ENCODE peak calls at places on chromosomes 3 and 15, in six cellular contexts. One of them, this sample, is unnamed.

GRCh38 chr3:56879453-56880224 is 77.9 kb upstream of the ARHGEF3 start:
- DNase-seq in foreskin fibroblast: peak; percentile 17
- DNase-seq in lower lobe of right lung: no peak
- DNase-seq in stomach: no peak
- DNase-seq in left ventricle myocardium inferior: no peak
- DNase-seq in coronary artery: peak; percentile 2
- DNase-seq in this sample: peak; percentile 74

GRCh38 chr3:71226565-71227281 is 356.8 kb downstream of the FOXP1 start:
- DNase-seq in foreskin fibroblast: no peak
- DNase-seq in lower lobe of right lung: peak; percentile 50
- DNase-seq in stomach: no peak
- DNase-seq in left ventricle myocardium inferior: peak; percentile 59
- DNase-seq in coronary artery: no peak
- DNase-seq in this sample: peak; percentile 27

GRCh38 chr3:81339040-81339845 is 422.2 kb downstream of the GBE1 start:
- DNase-seq in foreskin fibroblast: no peak
- DNase-seq in lower lobe of right lung: no peak
- DNase-seq in stomach: no peak
- DNase-seq in left ventricle myocardium inferior: no peak
- DNase-seq in coronary artery: no peak
- DNase-seq in this sample: peak; percentile 25

GRCh38 chr15:40336129-40337122 is 4.3 kb downstream of the CCDC9B start:
- DNase-seq in foreskin fibroblast: no peak
- DNase-seq in lower lobe of right lung: no peak
- DNase-seq in stomach: no peak
- DNase-seq in left ventricle myocardium inferior: no peak
- DNase-seq in coronary artery: no peak
- DNase-seq in this sample: no peak

GRCh38 chr3:48678056-48678455 is 7.7 kb downstream of the NCKIPSD start:
- DNase-seq in foreskin fibroblast: peak; percentile 51
- DNase-seq in lower lobe of right lung: no peak
- DNase-seq in stomach: no peak
- DNase-seq in left ventricle myocardium inferior: no peak
- DNase-seq in coronary artery: no peak
- DNase-seq in this sample: peak; percentile 15

GRCh38 chr3:33826688-33827087 is 28.3 kb downstream of the PDCD6IP start:
- DNase-seq in foreskin fibroblast: peak; percentile 65
- DNase-seq in lower lobe of right lung: no peak
- DNase-seq in stomach: no peak
- DNase-seq in left ventricle myocardium inferior: no peak
- DNase-seq in coronary artery: no peak
- DNase-seq in this sample: peak; percentile 69

GRCh38 chr3:190319660-190320059 is 2.6 kb downstream of the CLDN1 start:
- DNase-seq in foreskin fibroblast: no peak
- DNase-seq in lower lobe of right lung: no peak
- DNase-seq in stomach: no peak
- DNase-seq in left ventricle myocardium inferior: no peak
- DNase-seq in coronary artery: no peak
- DNase-seq in this sample: no peak

GRCh38 chr15:92749172-92749571 is 93.6 kb upstream of the FAM174B start:
- DNase-seq in foreskin fibroblast: no peak
- DNase-seq in lower lobe of right lung: no peak
- DNase-seq in stomach: no peak
- DNase-seq in left ventricle myocardium inferior: no peak
- DNase-seq in coronary artery: no peak
- DNase-seq in this sample: no peak

GRCh38 chr15:60989696-60990095 is 239.4 kb downstream of the RORA start:
- DNase-seq in foreskin fibroblast: no peak
- DNase-seq in lower lobe of right lung: no peak
- DNase-seq in stomach: no peak
- DNase-seq in left ventricle myocardium inferior: no peak
- DNase-seq in coronary artery: no peak
- DNase-seq in this sample: no peak

GRCh38 chr15:79373728-79374127 is 58.4 kb upstream of the MINAR1 start:
- DNase-seq in foreskin fibroblast: no peak
- DNase-seq in lower lobe of right lung: no peak
- DNase-seq in stomach: no peak
- DNase-seq in left ventricle myocardium inferior: no peak
- DNase-seq in coronary artery: no peak
- DNase-seq in this sample: no peak

GRCh38 chr3:130517541-130517940 is 564 bp downstream of the COL6A6 start:
- DNase-seq in foreskin fibroblast: no peak
- DNase-seq in lower lobe of right lung: no peak
- DNase-seq in stomach: no peak
- DNase-seq in left ventricle myocardium inferior: no peak
- DNase-seq in coronary artery: no peak
- DNase-seq in this sample: peak; percentile 57

GRCh38 chr3:166810741-166811445 is 569.2 kb downstream of the ZBBX start:
- DNase-seq in foreskin fibroblast: no peak
- DNase-seq in lower lobe of right lung: no peak
- DNase-seq in stomach: no peak
- DNase-seq in left ventricle myocardium inferior: no peak
- DNase-seq in coronary artery: no peak
- DNase-seq in this sample: no peak

GRCh38 chr15:25869696-25870095 is 6.6 kb upstream of the ATP10A start:
- DNase-seq in foreskin fibroblast: no peak
- DNase-seq in lower lobe of right lung: no peak
- DNase-seq in stomach: no peak
- DNase-seq in left ventricle myocardium inferior: no peak
- DNase-seq in coronary artery: no peak
- DNase-seq in this sample: no peak

GRCh38 chr15:26807517-26808427 is 34.9 kb upstream of the GABRB3 start:
- DNase-seq in foreskin fibroblast: no peak
- DNase-seq in lower lobe of right lung: no peak
- DNase-seq in stomach: no peak
- DNase-seq in left ventricle myocardium inferior: no peak
- DNase-seq in coronary artery: no peak
- DNase-seq in this sample: no peak

GRCh38 chr3:184428561-184429175 is 48.8 kb downstream of the CHRD start:
- DNase-seq in foreskin fibroblast: no peak
- DNase-seq in lower lobe of right lung: no peak
- DNase-seq in stomach: no peak
- DNase-seq in left ventricle myocardium inferior: no peak
- DNase-seq in coronary artery: no peak
- DNase-seq in this sample: peak; percentile 75

GRCh38 chr15:70196314-70197291 is 98.9 kb upstream of the TLE3 start:
- DNase-seq in foreskin fibroblast: no peak
- DNase-seq in lower lobe of right lung: peak; percentile 57
- DNase-seq in stomach: peak; percentile 34
- DNase-seq in left ventricle myocardium inferior: no peak
- DNase-seq in coronary artery: no peak
- DNase-seq in this sample: peak; percentile 18
- H3K4me3 ChIP-seq in foreskin fibroblast: no peak overlapping the region
- H3K4me3 ChIP-seq in lower lobe of right lung: no peak overlapping the region
- H3K4me3 ChIP-seq in stomach: no peak overlapping the region
- H3K4me3 ChIP-seq in left ventricle myocardium inferior: no peak overlapping the region
- H3K4me3 ChIP-seq in coronary artery: no peak overlapping the region
- H3K4me3 ChIP-seq in this sample: no peak overlapping the region

DNA sequence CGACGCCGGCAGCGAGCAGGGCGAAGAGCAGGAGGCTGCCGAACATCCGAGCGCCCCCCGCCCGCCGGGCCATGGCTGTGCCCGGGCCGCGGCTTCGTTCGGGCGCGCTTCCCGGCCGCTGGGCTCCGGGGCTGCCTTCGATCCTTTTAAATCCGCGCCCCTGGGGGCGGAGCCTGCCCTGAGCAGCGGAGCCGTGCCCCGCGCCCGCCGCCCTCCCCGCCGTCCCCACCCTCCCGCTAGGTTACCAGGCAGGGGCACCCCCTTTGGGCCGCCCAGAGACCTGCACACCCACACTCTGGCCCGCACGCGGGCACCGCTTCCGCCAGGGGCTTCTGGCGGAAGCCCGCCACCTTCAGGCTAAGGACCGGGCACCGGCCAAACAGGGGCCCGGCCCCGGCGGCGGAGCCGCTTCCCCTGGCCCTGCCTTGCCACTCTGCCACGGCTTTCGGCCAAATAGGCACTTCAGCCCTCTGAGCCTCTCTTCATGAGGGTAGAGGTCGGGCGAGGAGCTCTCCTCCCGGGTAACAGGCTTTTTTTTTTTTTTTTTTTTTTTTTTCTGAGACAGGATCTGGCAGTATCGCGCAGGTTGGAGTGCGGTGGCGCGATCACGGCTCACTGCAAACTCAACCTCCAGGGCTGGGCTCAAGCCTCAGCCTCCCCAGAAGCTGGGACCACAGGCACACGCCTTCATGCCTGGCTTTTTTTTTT is at the start of gene NMB:
- DNase-seq in foreskin fibroblast: peak; percentile 76
- DNase-seq in lower lobe of right lung: peak; percentile 89
- DNase-seq in stomach: peak; percentile 82
- DNase-seq in left ventricle myocardium inferior: peak; percentile 74
- DNase-seq in coronary artery: peak; percentile 88
- DNase-seq in this sample: peak; percentile 53
- TF ChIP-seq CTCF in foreskin fibroblast: peak; percentile 78
- TF ChIP-seq CTCF in lower lobe of right lung: peak; percentile 56
- TF ChIP-seq CTCF in stomach: no peak
- TF ChIP-seq CTCF in left ventricle myocardium inferior: peak; percentile 64
- TF ChIP-seq CTCF in coronary artery: peak; percentile 46
- TF ChIP-seq CTCF in this sample: peak; percentile 67

GRCh38 chr3:134375542-134376384 is 1.5 kb upstream of the AMOTL2 start:
- DNase-seq in foreskin fibroblast: no peak
- DNase-seq in lower lobe of right lung: no peak
- DNase-seq in stomach: no peak
- DNase-seq in left ventricle myocardium inferior: no peak
- DNase-seq in coronary artery: peak; percentile 63
- DNase-seq in this sample: no peak
- H3K4me3 ChIP-seq in foreskin fibroblast: no peak overlapping the region
- H3K4me3 ChIP-seq in lower lobe of right lung: no peak overlapping the region
- H3K4me3 ChIP-seq in stomach: no peak overlapping the region
- H3K4me3 ChIP-seq in left ventricle myocardium inferior: peak overlapping the region; percentile 71
- H3K4me3 ChIP-seq in coronary artery: no peak overlapping the region
- H3K4me3 ChIP-seq in this sample: no peak overlapping the region

DNA sequence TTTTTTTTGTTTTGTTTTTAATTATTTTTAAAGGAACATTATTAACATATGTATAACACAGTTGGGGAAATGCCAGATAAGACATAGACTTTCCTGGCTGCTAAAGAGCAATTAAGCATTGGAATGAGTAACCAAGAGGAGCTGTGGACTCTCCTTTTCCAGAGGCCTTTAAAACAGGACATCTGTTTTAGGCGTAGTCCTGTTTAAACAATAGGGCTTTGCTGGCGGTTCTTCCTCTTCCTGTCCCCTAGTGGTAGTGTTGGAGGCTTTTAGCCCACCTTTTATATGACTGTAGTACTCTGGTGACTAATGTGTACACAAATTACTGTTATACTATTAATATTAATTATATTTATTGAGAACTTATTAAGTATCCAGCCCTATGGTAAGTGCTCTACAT is 81.9 kb downstream of the PPARG start:
- DNase-seq in foreskin fibroblast: peak; percentile 56
- DNase-seq in lower lobe of right lung: no peak
- DNase-seq in stomach: no peak
- DNase-seq in left ventricle myocardium inferior: no peak
- DNase-seq in coronary artery: no peak
- DNase-seq in this sample: peak; percentile 23
- TF ChIP-seq CTCF in foreskin fibroblast: peak; percentile 38
- TF ChIP-seq CTCF in lower lobe of right lung: no peak
- TF ChIP-seq CTCF in stomach: no peak
- TF ChIP-seq CTCF in left ventricle myocardium inferior: peak; percentile 56
- TF ChIP-seq CTCF in coronary artery: no peak
- TF ChIP-seq CTCF in this sample: peak; percentile 24

DNA sequence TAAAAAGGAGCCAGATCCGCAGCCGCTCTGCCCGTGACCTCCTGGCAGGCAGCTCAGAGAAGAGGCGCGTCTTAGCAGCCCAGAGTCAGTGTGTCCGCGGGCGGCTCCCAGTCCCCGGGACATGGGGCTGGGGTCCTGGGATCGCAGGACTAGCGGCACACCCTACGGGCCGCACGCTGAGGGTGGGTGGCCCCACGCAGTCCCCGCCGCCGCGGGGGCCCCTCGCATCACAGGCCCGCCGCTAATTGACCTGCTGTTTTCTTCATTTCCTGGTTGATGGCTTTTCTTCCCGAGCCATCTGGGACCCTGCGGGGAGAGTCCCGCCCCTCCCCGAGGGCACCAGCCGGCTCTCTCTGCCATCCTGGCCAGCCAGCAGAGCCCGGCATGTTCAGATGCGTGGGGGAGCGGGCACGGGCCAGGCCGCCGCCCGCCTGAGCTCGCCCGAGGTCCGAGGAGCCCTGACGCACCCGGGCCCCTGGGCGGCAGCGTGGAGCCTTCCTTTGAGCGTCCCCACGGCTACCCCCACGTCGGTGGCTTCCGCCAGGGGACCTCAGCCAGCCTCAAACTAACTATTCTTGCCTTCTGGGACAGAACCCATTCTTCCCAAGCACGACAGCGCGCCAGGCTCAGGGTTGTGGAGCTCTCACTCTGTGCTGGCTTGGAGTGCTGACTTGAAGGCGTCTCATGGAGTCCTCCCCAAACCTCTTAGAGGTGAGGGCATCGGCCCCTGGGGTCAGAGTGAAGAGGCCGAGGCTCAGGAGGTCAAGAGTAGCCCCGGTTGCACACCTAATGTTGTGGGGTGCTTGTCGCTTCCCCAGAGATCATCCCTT is 34.6 kb upstream of the CACNA2D3 start:
- DNase-seq in foreskin fibroblast: no peak
- DNase-seq in lower lobe of right lung: peak; percentile 50
- DNase-seq in stomach: no peak
- DNase-seq in left ventricle myocardium inferior: peak; percentile 15
- DNase-seq in coronary artery: no peak
- DNase-seq in this sample: no peak
- H3K4me3 ChIP-seq in foreskin fibroblast: no peak overlapping the region
- H3K4me3 ChIP-seq in lower lobe of right lung: peak overlapping the region; percentile 40
- H3K4me3 ChIP-seq in stomach: no peak overlapping the region
- H3K4me3 ChIP-seq in left ventricle myocardium inferior: peak overlapping the region; percentile 62
- H3K4me3 ChIP-seq in coronary artery: peak overlapping the region; percentile 61
- H3K4me3 ChIP-seq in this sample: no peak overlapping the region